ENCODE peak calls at places on chromosomes 2 and 18, in nine cellular contexts. W is IMR-90, E is A549, N is heart left ventricle, V is breast epithelium, T is NB4, J is stomach, M is upper lobe of left lung, Z is HCT116. R is an unnamed sample.

GRCh38 chr18:903703-904102 is 968 bp upstream of the ADCYAP1 start:
- DNase-seq in E (no peak), V (no peak), W (peak), T (peak), J (peak), Z (no peak), N (peak), M (peak), R (no peak)

GRCh38 chr2:186669146-186669545 is 24.7 kb upstream of the FAM171B start:
- DNase-seq in T (no peak), J (no peak), M (no peak), Z (no peak), E (no peak), V (no peak), N (no peak), W (no peak), R (no peak)

GRCh38 chr2:45009928-45010705 is 865 bp upstream of the SIX2 start:
- DNase-seq in W (no peak), T (no peak), V (peak), Z (no peak), E (peak), J (peak), N (peak), M (peak), R (peak)

GRCh38 chr2:176483901-176484568 is 214.8 kb downstream of the MTX2 start:
- DNase-seq in N (no peak), W (no peak), M (no peak), V (no peak), J (no peak), T (no peak), Z (no peak), E (no peak), R (no peak)

GRCh38 chr2:101400048-101400447 is 12.7 kb upstream of the CREG2 start:
- DNase-seq in N (no peak), J (no peak), Z (no peak), T (peak), V (no peak), W (peak), E (no peak), M (peak), R (no peak)

GRCh38 chr2:63049291-63050185 is 1.1 kb upstream of the OTX1 start:
- DNase-seq in V (no peak), M (no peak), N (no peak), T (peak), J (no peak), W (peak), Z (no peak), E (no peak), R (no peak)

GRCh38 chr2:46012618-46013240 is 284.5 kb upstream of the EPAS1 start:
- DNase-seq in N (no peak), E (no peak), M (no peak), J (no peak), T (no peak), W (peak), V (no peak), Z (no peak), R (no peak)

GRCh38 chr2:96768083-96768561 is 7.4 kb downstream of the CNNM4 start:
- DNase-seq in V (no peak), N (no peak), Z (no peak), E (no peak), T (no peak), W (no peak), J (peak), M (no peak), R (no peak)

GRCh38 chr2:120104002-120104467 is 91.2 kb downstream of the EPB41L5 start:
- DNase-seq in V (no peak), M (no peak), J (no peak), E (no peak), T (no peak), N (no peak), Z (no peak), W (peak), R (no peak)

GRCh38 chr2:230170532-230170931 is 49.3 kb downstream of the SP110 start:
- DNase-seq in M (no peak), V (no peak), W (no peak), J (peak), N (no peak), T (peak), Z (no peak), E (no peak), R (no peak)

GRCh38 chr2:238868067-238868524 is 20.2 kb downstream of the TWIST2 start:
- DNase-seq in M (no peak), T (no peak), V (no peak), N (no peak), E (no peak), Z (no peak), J (no peak), W (no peak), R (no peak)

GRCh38 chr2:42823744-42824453 is 31.5 kb upstream of the HAAO start:
- DNase-seq in W (peak), M (no peak), J (no peak), T (no peak), E (no peak), N (no peak), V (peak), Z (no peak), R (no peak)

GRCh38 chr2:120539937-120540718 is 194.2 kb downstream of the INHBB start:
- DNase-seq in Z (no peak), V (peak), M (peak), J (no peak), T (peak), E (peak), N (peak), W (peak), R (peak)

GRCh38 chr2:219492575-219492974 is 6.1 kb upstream of the GMPPA start:
- DNase-seq in T (no peak), E (no peak), N (no peak), V (no peak), J (no peak), Z (no peak), W (no peak), M (no peak), R (no peak)

GRCh38 chr18:32389868-32390267 is 80.8 kb downstream of the GAREM1 start:
- DNase-seq in M (peak), J (peak), T (no peak), Z (no peak), E (no peak), V (no peak), W (no peak), N (peak), R (no peak)

GRCh38 chr18:7333163-7333562 is 102.3 kb downstream of the LRRC30 start:
- DNase-seq in N (no peak), J (no peak), T (no peak), V (no peak), W (no peak), Z (no peak), E (no peak), M (no peak), R (no peak)

GRCh38 chr2:46537624-46538023 is 58.3 kb downstream of the TMEM247 start:
- DNase-seq in W (no peak), J (no peak), V (no peak), M (no peak), T (no peak), Z (no peak), N (no peak), E (no peak), R (no peak)

GRCh38 chr2:232418466-232419244 is 12.0 kb downstream of the ALPG start:
- DNase-seq in N (no peak), W (no peak), M (no peak), J (no peak), E (no peak), T (peak), V (no peak), Z (no peak), R (no peak)

GRCh38 chr2:241813080-241813805 is 4.2 kb downstream of the NEU4 start:
- DNase-seq in T (peak), J (no peak), E (no peak), Z (no peak), N (peak), M (no peak), W (no peak), V (no peak), R (no peak)

GRCh38 chr2:236577481-236578410 is 8.1 kb downstream of the ACKR3 start:
- DNase-seq in E (no peak), T (no peak), J (no peak), V (no peak), M (no peak), W (no peak), Z (no peak), N (peak), R (no peak)

GRCh38 chr18:12005542-12006487 is 24.5 kb downstream of the IMPA2 start:
- DNase-seq in N (no peak), M (no peak), T (no peak), E (no peak), Z (no peak), W (no peak), V (no peak), J (no peak), R (no peak)

GRCh38 chr2:20291106-20291564 is 59.5 kb downstream of the PUM2 start:
- DNase-seq in J (peak), E (peak), Z (peak), T (peak), W (peak), N (peak), M (peak), V (peak), R (peak)

GRCh38 chr2:67389286-67389685 is 7.8 kb upstream of the ETAA1 start:
- DNase-seq in J (no peak), M (no peak), N (no peak), E (no peak), V (no peak), W (peak), Z (no peak), T (no peak), R (no peak)

GRCh38 chr2:121159291-121160144 is 125.5 kb downstream of the TFCP2L1 start:
- DNase-seq in E (no peak), M (no peak), W (no peak), V (no peak), Z (no peak), T (no peak), J (no peak), N (no peak), R (no peak)

GRCh38 chr2:108370080-108370479 is 7.7 kb upstream of the SULT1C4 start:
- DNase-seq in T (no peak), Z (no peak), W (peak), V (no peak), M (no peak), E (no peak), N (no peak), J (no peak), R (no peak)

GRCh38 chr2:202122975-202123765 is 50.1 kb downstream of the KIAA2012 start:
- DNase-seq in W (peak), Z (no peak), M (no peak), J (no peak), T (peak), N (no peak), V (no peak), E (no peak), R (no peak)

GRCh38 chr2:11914455-11914854 is 168.0 kb downstream of the LPIN1 start:
- DNase-seq in J (no peak), N (peak), T (peak), Z (no peak), V (no peak), W (no peak), E (no peak), M (no peak), R (no peak)

GRCh38 chr18:58345875-58346274 is 283.0 kb downstream of the ALPK2 start:
- DNase-seq in Z (no peak), J (no peak), N (no peak), M (no peak), E (no peak), T (no peak), W (no peak), V (no peak), R (no peak)

GRCh38 chr18:13211537-13211936 is 7.0 kb upstream of the LDLRAD4 start:
- DNase-seq in T (peak), N (no peak), J (no peak), V (no peak), E (no peak), W (no peak), M (no peak), Z (no peak), R (no peak)

GRCh38 chr2:71157124-71157802 is 26.8 kb downstream of the MPHOSPH10 start:
- DNase-seq in W (peak), T (peak), Z (peak), M (peak), E (peak), J (peak), N (peak), V (no peak), R (peak)

GRCh38 chr2:74603282-74604000 is 44.7 kb downstream of the M1AP start:
- DNase-seq in W (no peak), E (no peak), J (no peak), Z (no peak), V (no peak), T (no peak), M (no peak), N (no peak), R (no peak)

GRCh38 chr2:126761256-126761980 is 105.5 kb downstream of the GYPC start:
- DNase-seq in T (no peak), N (no peak), E (no peak), V (no peak), M (no peak), W (no peak), Z (no peak), J (no peak), R (no peak)

GRCh38 chr2:64021578-64021977 is 2.4 kb upstream of the VPS54 start:
- DNase-seq in T (no peak), M (no peak), W (peak), J (no peak), Z (no peak), V (no peak), N (no peak), E (no peak), R (no peak)

GRCh38 chr2:216057688-216058193 is 23.9 kb downstream of the PECR start:
- DNase-seq in M (peak), E (peak), V (no peak), W (peak), N (no peak), T (peak), Z (peak), J (peak), R (no peak)
- TF ChIP-seq POLR2A in M (no peak), E (no peak), V (no peak), W (no peak), N (no peak), T (no peak), Z (no peak), J (no peak), R (no peak)

GRCh38 chr2:227783404-227784138 is 30.1 kb upstream of the CCL20 start:
- DNase-seq in M (no peak), W (no peak), E (no peak), V (no peak), Z (no peak), T (peak), J (no peak), N (no peak), R (no peak)

GRCh38 chr2:227780981-227781630 is 32.5 kb upstream of the CCL20 start:
- DNase-seq in Z (no peak), V (no peak), M (no peak), E (no peak), J (peak), T (no peak), W (no peak), N (no peak), R (no peak)

GRCh38 chr2:227781841-227782240 is 31.8 kb upstream of the CCL20 start:
- DNase-seq in V (no peak), W (no peak), M (no peak), Z (no peak), J (no peak), N (no peak), T (no peak), E (no peak), R (no peak)

GRCh38 chr2:227785293-227785692 is 28.3 kb upstream of the CCL20 start:
- DNase-seq in E (no peak), J (no peak), M (no peak), V (no peak), N (no peak), Z (no peak), W (no peak), T (no peak), R (no peak)

DNA sequence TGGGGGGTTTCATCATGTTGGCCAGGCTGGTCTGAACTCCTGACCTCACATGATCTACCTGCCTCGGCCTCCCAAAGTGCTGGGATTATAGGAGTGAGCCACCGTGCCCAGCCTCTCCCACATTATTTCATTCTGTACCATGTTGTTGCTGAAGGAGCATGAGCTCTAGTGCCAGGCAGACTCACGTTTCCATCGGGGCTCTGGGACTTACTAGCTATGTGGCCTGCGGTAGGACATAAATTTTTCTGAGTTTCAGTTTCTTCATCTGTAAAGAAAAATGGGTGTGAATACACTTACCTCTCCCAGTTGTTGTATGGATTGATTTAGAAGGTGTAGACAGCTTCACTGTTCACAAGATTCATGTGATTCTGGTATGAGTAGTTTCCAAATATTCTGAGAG is 30.8 kb upstream of the CCL20 start:
- DNase-seq in V (no peak), Z (no peak), W (no peak), M (no peak), J (no peak), E (no peak), N (no peak), T (no peak), R (no peak)
- TF ChIP-seq POLR2A in V (no peak), Z (no peak), W (no peak), M (no peak), J (no peak), E (no peak), N (no peak), T (no peak), R (no peak)

GRCh38 chr2:58237741-58238140 is 3.4 kb downstream of the FANCL start:
- DNase-seq in W (no peak), N (no peak), T (peak), V (no peak), M (no peak), E (no peak), J (no peak), Z (no peak), R (no peak)

GRCh38 chr2:58239243-58239642 is 1.9 kb downstream of the FANCL start:
- DNase-seq in W (no peak), E (no peak), T (no peak), N (no peak), Z (no peak), V (no peak), J (no peak), M (no peak), R (no peak)

GRCh38 chr2:58235988-58236387 is 5.1 kb downstream of the FANCL start:
- DNase-seq in J (no peak), E (no peak), M (no peak), N (no peak), V (no peak), T (no peak), Z (no peak), W (no peak), R (no peak)

GRCh38 chr2:58240595-58240937 is 559 bp downstream of the FANCL start:
- DNase-seq in J (no peak), M (no peak), N (no peak), E (peak), Z (peak), V (no peak), T (no peak), W (no peak), R (no peak)

GRCh38 chr2:58240938-58241755 is at the start of gene FANCL:
- DNase-seq in M (peak), J (peak), W (peak), Z (peak), T (peak), E (peak), N (peak), V (peak), R (peak)
- TF ChIP-seq POLR2A in M (peak), J (no peak), W (peak), Z (peak), T (peak), E (peak), N (peak), V (no peak), R (peak)

DNA sequence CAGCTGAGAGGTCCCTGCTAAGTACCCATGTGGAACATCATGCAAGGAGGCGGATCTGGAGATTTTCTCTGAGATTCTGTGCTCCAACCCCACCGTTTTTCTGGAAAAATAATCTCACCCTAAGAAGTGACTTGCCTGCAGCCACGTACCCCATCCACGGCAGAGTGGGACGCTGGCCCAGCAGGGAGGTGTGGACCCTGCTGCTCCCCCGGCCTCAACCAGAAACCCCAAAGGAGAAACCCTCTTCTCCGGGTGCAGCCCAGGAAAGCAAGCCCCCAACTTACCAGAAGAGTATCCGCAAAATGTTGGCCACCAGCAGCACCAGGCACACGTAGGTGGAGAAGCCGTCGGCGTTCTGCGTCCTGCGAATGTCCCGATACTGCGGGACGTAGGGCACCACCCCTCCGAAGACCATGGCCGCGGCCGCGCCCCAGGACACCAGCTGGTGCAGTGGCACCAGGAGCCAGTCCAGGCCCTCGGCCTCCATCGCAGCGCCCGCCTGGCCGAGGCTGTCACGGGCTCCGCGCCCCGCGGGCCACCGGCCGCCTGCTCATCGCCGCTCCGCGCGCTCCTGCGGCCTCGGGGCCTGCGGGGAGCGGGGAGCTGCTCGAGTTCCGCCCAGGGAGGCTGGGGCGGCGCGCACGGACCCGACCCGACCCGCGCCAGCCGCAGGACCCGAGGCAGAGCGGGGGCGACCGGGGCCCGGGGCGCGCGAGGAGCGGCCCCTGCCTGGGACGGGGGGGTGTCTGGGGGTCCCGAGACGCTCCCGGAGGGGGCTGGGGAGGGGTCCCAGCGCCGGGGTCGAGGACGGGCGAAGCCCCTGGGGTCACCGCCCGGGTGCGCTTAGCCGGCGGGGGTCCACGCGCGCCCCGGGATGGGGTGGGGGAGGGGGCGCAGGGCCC is 762 bp downstream of the SLC66A2 start:
- DNase-seq in Z (no peak), M (peak), V (no peak), T (peak), W (peak), J (peak), E (peak), N (no peak), R (no peak)
- TF ChIP-seq POLR2A in Z (no peak), M (peak), V (no peak), T (no peak), W (no peak), J (no peak), E (no peak), N (no peak), R (no peak)

DNA sequence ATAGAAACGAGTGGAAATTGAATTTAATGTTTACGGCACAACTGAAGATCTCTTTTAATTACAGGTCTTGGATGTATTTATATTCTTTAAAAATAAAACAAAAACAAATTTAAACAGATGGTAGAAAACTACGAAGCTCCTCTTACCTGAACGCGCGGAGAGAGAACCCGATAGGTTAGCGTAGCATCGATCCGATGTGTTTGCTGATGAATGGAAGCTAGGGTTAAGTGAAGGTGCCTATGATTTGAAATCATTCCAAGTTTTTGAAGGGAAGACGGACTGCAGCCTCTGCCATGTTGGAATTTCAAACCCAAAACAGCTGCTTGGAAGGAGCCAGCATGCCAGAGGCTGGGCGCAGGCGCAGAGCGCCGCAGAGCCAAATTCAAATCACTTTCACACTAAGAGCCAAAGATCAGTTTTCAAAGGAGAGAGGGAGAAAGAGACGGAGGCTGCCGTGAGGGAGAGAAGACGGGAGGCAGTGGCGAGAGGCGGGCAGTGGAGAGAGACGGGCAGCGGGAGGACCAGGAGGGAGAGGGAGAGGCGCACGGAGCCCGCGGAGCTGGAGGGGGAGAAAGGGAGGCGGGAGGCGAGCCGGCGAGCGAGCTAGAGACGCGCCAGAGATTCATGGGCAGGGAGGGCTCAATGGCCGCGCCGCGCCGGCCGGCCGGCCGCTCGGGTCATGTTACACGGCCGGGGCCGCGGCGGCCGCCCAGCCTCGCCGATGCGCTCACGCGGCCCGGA is at the start of gene FIGN:
- DNase-seq in J (peak), W (peak), M (peak), Z (no peak), N (peak), V (peak), E (peak), T (no peak), R (peak)
- TF ChIP-seq POLR2A in J (no peak), W (peak), M (peak), Z (no peak), N (peak), V (no peak), E (peak), T (no peak), R (peak)